ENCODE peak calls at places on chromosomes 7 and 10, in five cellular contexts. One of them, this sample, is unnamed.

GRCh38 chr10:52119507-52119906 is 194.6 kb upstream of the DKK1 start:
- DNase-seq in AG09309: no peak
- DNase-seq in IMR-90: no peak
- DNase-seq in fibroblast of pulmonary artery: no peak
- DNase-seq in hepatocyte: no peak
- DNase-seq in this sample: no peak

GRCh38 chr7:88280801-88281200 is 25.9 kb downstream of the STEAP4 start:
- DNase-seq in AG09309: no peak
- DNase-seq in IMR-90: no peak
- DNase-seq in fibroblast of pulmonary artery: no peak
- DNase-seq in hepatocyte: no peak
- DNase-seq in this sample: no peak

GRCh38 chr7:155930061-155930460 is 117.8 kb upstream of the SHH start:
- DNase-seq in AG09309: no peak
- DNase-seq in fibroblast of pulmonary artery: no peak
- DNase-seq in hepatocyte: no peak
- DNase-seq in IMR-90: no peak
- DNase-seq in this sample: no peak

GRCh38 chr7:143979999-143980398 is 20.1 kb upstream of the OR6B1 start:
- DNase-seq in IMR-90: no peak
- DNase-seq in AG09309: no peak
- DNase-seq in fibroblast of pulmonary artery: no peak
- DNase-seq in hepatocyte: no peak
- DNase-seq in this sample: no peak

GRCh38 chr7:82179311-82179710 is 264.3 kb downstream of the CACNA2D1 start:
- DNase-seq in IMR-90: peak
- DNase-seq in fibroblast of pulmonary artery: no peak
- DNase-seq in hepatocyte: no peak
- DNase-seq in AG09309: no peak
- DNase-seq in this sample: no peak

GRCh38 chr10:77592946-77593636 is 44.5 kb downstream of the KCNMA1 start:
- DNase-seq in AG09309: peak
- DNase-seq in IMR-90: peak
- DNase-seq in fibroblast of pulmonary artery: peak
- DNase-seq in hepatocyte: peak
- DNase-seq in this sample: no peak

GRCh38 chr10:128539784-128540759 is 413.8 kb upstream of the MKI67 start:
- DNase-seq in fibroblast of pulmonary artery: no peak
- DNase-seq in AG09309: no peak
- DNase-seq in IMR-90: no peak
- DNase-seq in hepatocyte: peak
- DNase-seq in this sample: no peak

GRCh38 chr7:136480875-136481274 is 387.6 kb upstream of the CHRM2 start:
- DNase-seq in hepatocyte: no peak
- DNase-seq in AG09309: no peak
- DNase-seq in IMR-90: no peak
- DNase-seq in fibroblast of pulmonary artery: no peak
- DNase-seq in this sample: no peak

GRCh38 chr10:15325243-15326002 is 45.7 kb downstream of the FAM171A1 start:
- DNase-seq in fibroblast of pulmonary artery: peak
- DNase-seq in AG09309: no peak
- DNase-seq in IMR-90: peak
- DNase-seq in hepatocyte: no peak
- DNase-seq in this sample: no peak

GRCh38 chr7:52877240-52877639 is 158.2 kb upstream of the POM121L12 start:
- DNase-seq in IMR-90: no peak
- DNase-seq in hepatocyte: no peak
- DNase-seq in AG09309: no peak
- DNase-seq in fibroblast of pulmonary artery: no peak
- DNase-seq in this sample: no peak

DNA sequence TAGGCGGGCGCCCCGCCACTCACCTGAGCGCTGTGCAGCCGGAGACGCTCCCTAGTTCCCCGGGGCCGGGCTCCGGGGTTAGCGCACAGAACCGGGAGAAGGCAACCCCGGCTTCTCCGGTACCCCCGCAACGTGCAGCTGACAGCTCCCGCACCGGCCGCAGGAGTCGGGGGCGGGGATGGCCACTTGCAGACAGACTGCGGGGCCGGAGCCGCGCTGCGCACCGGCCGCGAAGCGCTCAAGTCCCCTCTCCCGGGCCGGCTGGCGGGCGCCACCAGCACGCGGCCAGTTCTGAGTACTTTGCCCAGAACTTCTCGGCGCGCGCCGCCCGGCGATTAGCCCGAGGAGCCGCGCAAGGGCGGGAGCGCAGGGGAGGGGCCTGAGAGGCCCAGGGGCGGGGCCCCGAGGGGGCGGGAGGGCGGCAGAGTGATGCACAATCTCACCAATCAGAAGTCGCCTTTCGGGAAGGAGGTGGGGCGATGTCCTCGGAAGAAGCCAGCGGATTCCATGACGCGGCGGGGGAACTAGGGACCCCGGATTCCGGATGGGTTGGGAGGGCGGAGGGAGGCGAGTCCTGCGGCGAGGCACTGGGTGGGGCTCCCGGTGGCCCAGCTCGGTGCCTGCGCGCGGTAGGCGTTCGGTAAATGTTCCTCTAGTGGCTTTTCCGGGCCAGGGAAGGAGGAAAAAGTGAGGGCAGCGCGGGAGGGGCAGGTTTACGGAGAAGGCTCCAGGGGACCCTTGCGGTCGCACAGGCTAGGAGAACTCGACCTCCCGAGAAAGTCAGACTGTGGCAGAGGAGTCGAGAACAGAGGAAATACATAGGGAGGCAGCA is at the start of gene OSBPL3:
- DNase-seq in hepatocyte: peak
- DNase-seq in AG09309: peak
- DNase-seq in IMR-90: peak
- DNase-seq in fibroblast of pulmonary artery: peak
- DNase-seq in this sample: peak
- TF ChIP-seq CTCF in hepatocyte: no peak
- TF ChIP-seq CTCF in AG09309: no peak
- TF ChIP-seq CTCF in IMR-90: peak
- TF ChIP-seq CTCF in fibroblast of pulmonary artery: no peak
- TF ChIP-seq CTCF in this sample: no peak

DNA sequence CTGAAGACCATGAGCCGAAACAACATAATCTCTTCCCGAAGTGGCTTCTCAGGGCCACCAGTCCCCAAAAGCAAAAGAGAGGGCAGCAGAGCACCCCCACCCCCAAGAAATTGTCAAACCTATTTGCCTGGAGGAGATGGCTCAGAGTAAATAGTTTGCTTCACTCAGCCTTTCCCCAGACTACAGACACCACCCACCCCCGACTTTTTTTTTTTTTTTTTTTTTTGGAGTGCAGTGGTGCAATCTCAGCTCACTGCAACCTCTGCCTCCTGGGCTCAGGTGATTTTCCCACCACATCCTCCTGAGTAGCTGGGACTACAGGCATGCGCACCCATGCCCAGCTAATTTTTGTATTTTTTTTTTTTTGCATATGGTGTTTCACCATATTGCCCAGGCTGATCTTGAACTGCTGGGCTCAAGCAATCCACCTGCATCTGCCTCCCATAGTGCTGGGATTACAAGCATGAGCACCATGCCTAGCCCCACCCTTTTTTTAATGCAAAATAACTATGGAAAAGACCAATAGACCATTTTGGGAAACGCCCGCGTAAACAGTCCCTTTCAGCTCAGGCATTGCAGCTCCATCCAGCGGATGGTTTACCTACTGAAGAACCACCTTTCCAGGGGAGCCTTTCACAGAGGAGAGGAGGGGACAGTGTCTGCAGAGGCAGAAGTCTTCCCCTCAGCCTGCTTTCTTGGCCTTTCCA is 9.8 kb downstream of the ZMIZ1 start:
- DNase-seq in AG09309: no peak
- DNase-seq in IMR-90: no peak
- DNase-seq in fibroblast of pulmonary artery: no peak
- DNase-seq in hepatocyte: no peak
- DNase-seq in this sample: no peak
- TF ChIP-seq CTCF in AG09309: no peak
- TF ChIP-seq CTCF in IMR-90: no peak
- TF ChIP-seq CTCF in fibroblast of pulmonary artery: no peak
- TF ChIP-seq CTCF in hepatocyte: no peak
- TF ChIP-seq CTCF in this sample: no peak

GRCh38 chr7:84490661-84491060 is 296.1 kb upstream of the SEMA3A start:
- DNase-seq in fibroblast of pulmonary artery: peak
- DNase-seq in AG09309: no peak
- DNase-seq in hepatocyte: peak
- DNase-seq in IMR-90: no peak
- DNase-seq in this sample: no peak
- TF ChIP-seq CTCF in fibroblast of pulmonary artery: peak
- TF ChIP-seq CTCF in AG09309: peak
- TF ChIP-seq CTCF in hepatocyte: peak
- TF ChIP-seq CTCF in IMR-90: no peak
- TF ChIP-seq CTCF in this sample: no peak

GRCh38 chr10:45308707-45309106 is 6.7 kb downstream of the OR13A1 start:
- DNase-seq in IMR-90: no peak
- DNase-seq in AG09309: no peak
- DNase-seq in fibroblast of pulmonary artery: no peak
- DNase-seq in hepatocyte: peak
- DNase-seq in this sample: no peak
- TF ChIP-seq CTCF in IMR-90: no peak
- TF ChIP-seq CTCF in AG09309: no peak
- TF ChIP-seq CTCF in fibroblast of pulmonary artery: no peak
- TF ChIP-seq CTCF in hepatocyte: no peak
- TF ChIP-seq CTCF in this sample: no peak

GRCh38 chr7:11374629-11375028 is 401.0 kb downstream of the PHF14 start:
- DNase-seq in AG09309: no peak
- DNase-seq in IMR-90: no peak
- DNase-seq in fibroblast of pulmonary artery: no peak
- DNase-seq in hepatocyte: no peak
- DNase-seq in this sample: no peak
- TF ChIP-seq CTCF in AG09309: no peak
- TF ChIP-seq CTCF in IMR-90: no peak
- TF ChIP-seq CTCF in fibroblast of pulmonary artery: no peak
- TF ChIP-seq CTCF in hepatocyte: no peak
- TF ChIP-seq CTCF in this sample: no peak

DNA sequence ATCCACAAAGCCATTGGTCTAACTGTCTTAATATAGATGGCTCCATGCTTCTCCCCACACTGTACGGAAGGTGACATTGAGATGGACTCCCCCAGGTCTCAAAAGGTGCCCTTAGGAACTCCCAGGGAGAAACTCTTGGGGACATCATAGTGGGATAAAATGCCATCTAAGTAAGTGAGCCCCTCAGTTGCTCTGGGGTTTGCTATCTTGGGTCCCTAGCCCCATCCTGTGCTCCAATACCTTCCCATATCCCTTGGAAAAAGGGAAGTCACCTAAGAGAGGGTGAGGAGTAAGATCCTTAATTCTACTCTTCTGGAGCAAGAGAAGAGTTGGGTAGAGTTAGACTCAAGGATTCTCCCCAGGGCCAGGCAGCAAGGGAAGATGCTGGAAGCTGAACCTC is 7.9 kb downstream of the PRRT4 start:
- DNase-seq in IMR-90: no peak
- DNase-seq in fibroblast of pulmonary artery: no peak
- DNase-seq in AG09309: no peak
- DNase-seq in hepatocyte: no peak
- DNase-seq in this sample: no peak
- TF ChIP-seq CTCF in IMR-90: no peak
- TF ChIP-seq CTCF in fibroblast of pulmonary artery: no peak
- TF ChIP-seq CTCF in AG09309: no peak
- TF ChIP-seq CTCF in hepatocyte: no peak
- TF ChIP-seq CTCF in this sample: no peak

GRCh38 chr10:100562806-100563293 is 27.1 kb downstream of the HIF1AN start:
- DNase-seq in hepatocyte: peak
- DNase-seq in fibroblast of pulmonary artery: peak
- DNase-seq in AG09309: no peak
- DNase-seq in IMR-90: peak
- DNase-seq in this sample: no peak
- TF ChIP-seq CTCF in hepatocyte: peak
- TF ChIP-seq CTCF in fibroblast of pulmonary artery: peak
- TF ChIP-seq CTCF in AG09309: peak
- TF ChIP-seq CTCF in IMR-90: peak
- TF ChIP-seq CTCF in this sample: no peak

This sample was measured in activated B cell treated with CpG ODN at 0.5 μM for 24 hours.